ENCODE peak calls at places on chromosomes 11 and 22, in nine cellular contexts. V is tibial nerve, W is A549, Q is right lobe of liver, S is suprapubic skin, T is ovary, F is HCT116, X is sigmoid colon, H is breast epithelium. M is an unnamed sample.

GRCh38 chr11:100640646-100641045 is 46.4 kb upstream of the ARHGAP42 start:
- DNase-seq in F (no peak), X (no peak), Q (no peak), V (no peak), S (no peak), H (no peak), T (no peak), W (no peak), M (no peak)

GRCh38 chr11:24240496-24240895 is 256.4 kb upstream of the LUZP2 start:
- DNase-seq in Q (no peak), S (no peak), W (no peak), V (no peak), F (no peak), X (no peak), T (no peak), H (no peak), M (no peak)

GRCh38 chr22:31818481-31819392 is 64.9 kb downstream of the DEPDC5 start:
- DNase-seq in V (no peak), Q (no peak), X (no peak), H (no peak), T (no peak), F (no peak), W (no peak), S (no peak), M (no peak)

GRCh38 chr11:89495951-89496350 is 4.8 kb upstream of the NOX4 start:
- DNase-seq in F (no peak), W (no peak), S (no peak), X (peak; percentile 70), T (peak; percentile 15), V (no peak), H (no peak), Q (no peak), M (no peak)

GRCh38 chr11:57658023-57658361 is 430 bp downstream of the CLP1 start:
- DNase-seq in Q (no peak), F (no peak), W (no peak), T (no peak), S (no peak), H (no peak), V (no peak), X (no peak), M (no peak)

GRCh38 chr22:28029201-28029948 is 110.3 kb upstream of the PITPNB start:
- DNase-seq in F (no peak), V (no peak), Q (no peak), T (no peak), X (no peak), H (peak; percentile 65), W (no peak), S (no peak), M (peak; percentile 53)

GRCh38 chr11:126440792-126441514 is 85.5 kb downstream of the ST3GAL4 start:
- DNase-seq in V (peak; percentile 54), F (peak; percentile 43), H (peak; percentile 47), X (peak; percentile 86), S (peak; percentile 90), Q (peak; percentile 78), T (peak; percentile 89), W (peak; percentile 79), M (peak; percentile 83)

GRCh38 chr22:26401726-26402125 is 27.3 kb upstream of the ASPHD2 start:
- DNase-seq in V (no peak), S (no peak), W (no peak), F (peak; percentile 15), T (no peak), Q (no peak), H (no peak), X (no peak), M (no peak)

GRCh38 chr22:43570531-43571144 is 158.8 kb downstream of the MPPED1 start:
- DNase-seq in Q (no peak), H (no peak), X (no peak), F (no peak), W (no peak), T (no peak), V (no peak), S (no peak), M (no peak)

GRCh38 chr11:491358-491757 is 15.7 kb downstream of the RNH1 start:
- DNase-seq in T (no peak), F (no peak), W (no peak), H (no peak), Q (no peak), X (no peak), S (no peak), V (no peak), M (no peak)

GRCh38 chr11:40274017-40274416 is 1185.4 kb downstream of the LRRC4C start:
- DNase-seq in F (no peak), W (no peak), X (no peak), Q (no peak), S (no peak), V (no peak), T (no peak), H (peak; percentile 37), M (no peak)

GRCh38 chr11:8610532-8611116 is 16.6 kb upstream of the STK33 start:
- DNase-seq in H (no peak), W (no peak), S (no peak), F (no peak), Q (no peak), V (no peak), T (no peak), X (no peak), M (no peak)

GRCh38 chr11:115939726-115940421 is 435.7 kb upstream of the CADM1 start:
- DNase-seq in T (no peak), F (no peak), Q (no peak), W (no peak), H (no peak), X (no peak), V (no peak), S (no peak), M (no peak)

GRCh38 chr22:43186272-43187170 is at the start of gene TTLL12:
- DNase-seq in H (no peak), F (no peak), X (peak; percentile 75), T (peak; percentile 60), V (no peak), S (no peak), Q (peak; percentile 77), W (peak; percentile 21), M (peak; percentile 48)

GRCh38 chr11:70328556-70328955 is 58.1 kb downstream of the PPFIA1 start:
- DNase-seq in F (no peak), T (no peak), X (no peak), W (no peak), V (no peak), S (no peak), H (no peak), Q (no peak), M (no peak)

GRCh38 chr11:6568191-6568918 is 35.1 kb downstream of the RRP8 start:
- DNase-seq in S (no peak), Q (no peak), T (no peak), W (no peak), V (no peak), F (no peak), H (no peak), X (peak; percentile 65), M (no peak)

GRCh38 chr11:120326228-120326627 is 1.1 kb downstream of the TLCD5 start:
- DNase-seq in F (no peak), T (no peak), S (no peak), X (no peak), V (no peak), Q (no peak), H (no peak), W (no peak), M (no peak)

GRCh38 chr11:116993599-116993998 is 104.6 kb downstream of the SIK3 start:
- DNase-seq in H (no peak), T (peak; percentile 40), Q (no peak), W (no peak), F (no peak), S (no peak), X (no peak), V (no peak), M (no peak)

GRCh38 chr11:72373163-72373562 is 61.2 kb downstream of the CLPB start:
- DNase-seq in V (no peak), Q (no peak), S (no peak), X (no peak), W (no peak), H (no peak), T (no peak), F (no peak), M (no peak)

GRCh38 chr11:22670803-22671202 is 4.4 kb downstream of the GAS2 start:
- DNase-seq in T (no peak), H (no peak), W (no peak), F (no peak), S (no peak), V (no peak), Q (no peak), X (no peak), M (no peak)

DNA sequence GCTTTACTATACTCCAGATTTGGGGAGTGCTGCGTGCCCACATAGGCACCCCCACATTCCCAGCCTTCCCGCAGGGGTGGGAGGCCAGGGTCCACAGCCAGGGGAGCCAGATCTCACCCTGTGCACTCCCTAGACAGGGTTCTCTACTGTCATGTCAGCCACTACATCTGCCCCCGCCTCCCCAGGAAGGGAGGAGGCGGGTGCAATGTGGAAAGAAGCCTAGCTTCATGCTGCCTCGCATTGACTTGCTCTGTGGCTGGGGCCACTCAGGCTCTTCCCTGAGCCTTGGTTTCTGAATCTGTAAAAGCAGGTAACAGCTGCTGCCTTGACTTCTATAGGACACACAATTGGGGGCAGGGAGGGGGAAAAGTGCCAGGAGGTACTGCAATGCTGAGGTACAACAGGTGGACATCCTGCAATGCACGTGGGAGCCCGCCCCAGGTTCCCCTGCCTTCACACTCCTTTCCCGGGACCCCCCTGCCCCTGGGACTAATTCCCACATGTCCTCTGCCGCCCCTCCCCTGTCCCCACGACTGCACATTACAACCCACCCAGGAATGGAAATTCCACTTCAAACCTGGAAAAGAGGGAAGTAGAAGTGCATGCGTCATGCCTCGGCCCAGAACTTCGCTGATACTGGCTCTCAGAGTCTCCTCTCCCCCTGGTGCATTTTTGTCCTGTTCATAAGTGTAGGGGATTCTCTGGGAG is 44.0 kb downstream of the GDPD5 start:
- DNase-seq in F (no peak), X (no peak), W (no peak), Q (no peak), V (no peak), H (no peak), S (no peak), T (no peak), M (no peak)
- H3K27ac ChIP-seq in F (no peak overlapping the region), X (no peak overlapping the region), W (no peak overlapping the region), Q (no peak overlapping the region), V (no peak overlapping the region), H (no peak overlapping the region), S (no peak overlapping the region), T (no peak overlapping the region), M (no peak overlapping the region)

GRCh38 chr22:30591588-30592359 is at the start of gene PES1:
- DNase-seq in W (peak; percentile 94), H (peak; percentile 91), V (peak; percentile 83), T (peak; percentile 97), Q (peak; percentile 95), S (peak; percentile 96), X (peak; percentile 98), F (peak; percentile 99), M (peak; percentile 98)
- TF ChIP-seq POLR2A in W (peak; percentile 31), H (peak; percentile 9), V (no peak), T (peak; percentile 23), Q (peak; percentile 22), S (no peak), X (no peak), F (no peak), M (peak; percentile 42)

GRCh38 chr11:122071680-122072321 is 44.2 kb downstream of the BLID start:
- DNase-seq in S (no peak), W (no peak), X (no peak), V (no peak), Q (no peak), F (no peak), H (no peak), T (no peak), M (no peak)
- H3K4me1 ChIP-seq in S (no peaks in the 10 kb centered on the region), W (no peaks in the 10 kb centered on the region), X (peaks cover 5% of the 10 kb centered on the region), V (no peaks in the 10 kb centered on the region), Q (no peaks in the 10 kb centered on the region), F (no peaks in the 10 kb centered on the region), H (no peaks in the 10 kb centered on the region), T (peaks cover 3% of the 10 kb centered on the region), M (no peaks in the 10 kb centered on the region)

GRCh38 chr11:111733655-111734088 is 32.5 kb downstream of the PPP2R1B start:
- DNase-seq in X (peak; percentile 73), W (no peak), V (no peak), F (no peak), Q (no peak), T (no peak), H (no peak), S (no peak), M (no peak)
- H3K27ac ChIP-seq in X (peak overlapping the region; percentile 96), W (peak overlapping the region; percentile 35), V (peak overlapping the region; percentile 99), F (no peak overlapping the region), Q (peak overlapping the region; percentile 93), T (peak overlapping the region; percentile 90), H (peak overlapping the region; percentile 96), S (peak overlapping the region; percentile 91), M (peak overlapping the region; percentile 96)

M was measured in Peyer's patch.